ENCODE peak calls at places on chromosomes 3 and 15, in five cellular contexts. Z is right atrium auricular region, Y is left ventricle myocardium inferior, C is iPS DF 6.9, B is testis. P is an unnamed sample.
A peak's percentile ranks its signal among the peaks of the same experiment; 100 is the strongest.

GRCh38 chr15:64574220-64574994 is 114.0 kb downstream of the ZNF609 start:
- DNase-seq in Z (no peak), Y (no peak), C (no peak), B (no peak), P (no peak)

GRCh38 chr3:40242638-40243037 is 66.9 kb upstream of the EIF1B start:
- DNase-seq in Z (no peak), Y (no peak), C (no peak), B (no peak), P (no peak)

GRCh38 chr15:70741677-70742293 is 21.6 kb downstream of the UACA start:
- DNase-seq in Z (no peak), Y (no peak), C (no peak), B (no peak), P (no peak)

GRCh38 chr3:177220136-177220974 is 23.1 kb upstream of the TBL1XR1 start:
- DNase-seq in Z (no peak), Y (no peak), C (no peak), B (no peak), P (no peak)

GRCh38 chr3:34005886-34006285 is 207.5 kb downstream of the PDCD6IP start:
- DNase-seq in Z (no peak), Y (no peak), C (no peak), B (no peak), P (no peak)

GRCh38 chr3:170437696-170438407 is 19.2 kb downstream of the CLDN11 start:
- DNase-seq in Z (no peak), Y (no peak), C (no peak), B (no peak), P (no peak)

GRCh38 chr3:62529230-62529629 is 155.9 kb upstream of the FEZF2 start:
- DNase-seq in Z (no peak), Y (peak; percentile 34), C (peak; percentile 45), B (peak; percentile 47), P (peak; percentile 32)

GRCh38 chr15:62059818-62060115 is 480 bp downstream of the VPS13C start:
- DNase-seq in Z (no peak), Y (peak; percentile 49), C (no peak), B (peak; percentile 47), P (peak; percentile 64)

GRCh38 chr3:174462908-174463307 is 396.2 kb upstream of the NAALADL2 start:
- DNase-seq in Z (no peak), Y (no peak), C (no peak), B (no peak), P (no peak)

GRCh38 chr15:78203346-78204225 is 30.8 kb downstream of the ACSBG1 start:
- DNase-seq in Z (peak; percentile 58), Y (peak; percentile 61), C (no peak), B (peak; percentile 91), P (peak; percentile 43)

GRCh38 chr3:144809381-144809780 is 837.8 kb downstream of the DIPK2A start:
- DNase-seq in Z (no peak), Y (no peak), C (no peak), B (no peak), P (no peak)

GRCh38 chr3:159418571-159419526 is 569.8 kb upstream of the IL12A start:
- DNase-seq in Z (no peak), Y (no peak), C (no peak), B (no peak), P (no peak)

GRCh38 chr3:110955301-110955880 is 116.2 kb upstream of the NECTIN3 start:
- DNase-seq in Z (no peak), Y (no peak), C (no peak), B (no peak), P (no peak)

GRCh38 chr3:124562769-124563168 is 167.5 kb upstream of the UMPS start:
- DNase-seq in Z (no peak), Y (no peak), C (no peak), B (no peak), P (no peak)

GRCh38 chr15:76235186-76235826 is 76.0 kb downstream of the ETFA start:
- DNase-seq in Z (no peak), Y (no peak), C (no peak), B (no peak), P (no peak)

GRCh38 chr3:58082047-58082446 is 73.8 kb downstream of the FLNB start:
- DNase-seq in Z (no peak), Y (no peak), C (no peak), B (no peak), P (no peak)

GRCh38 chr15:37682304-37682703 is 252.1 kb upstream of the TMCO5A start:
- DNase-seq in Z (no peak), Y (no peak), C (peak; percentile 11), B (no peak), P (no peak)

GRCh38 chr15:21262851-21263400 is 177.4 kb downstream of the POTEB3 start:
- DNase-seq in Z (no peak), Y (no peak), C (no peak), B (peak; percentile 82), P (no peak)

GRCh38 chr3:185306847-185307246 is 53.0 kb upstream of the EHHADH start:
- DNase-seq in Z (no peak), Y (no peak), C (no peak), B (no peak), P (no peak)

GRCh38 chr3:42068303-42069088 is 22.7 kb upstream of the TRAK1 start:
- DNase-seq in Z (no peak), Y (no peak), C (no peak), B (no peak), P (no peak)

GRCh38 chr15:78638658-78639314 is 2.2 kb downstream of the CHRNB4 start:
- DNase-seq in Z (no peak), Y (no peak), C (peak; percentile 78), B (peak; percentile 79), P (peak; percentile 87)

GRCh38 chr3:48560648-48561018 is 2.9 kb downstream of the UCN2 start:
- DNase-seq in Z (no peak), Y (peak; percentile 53), C (no peak), B (peak; percentile 39), P (peak; percentile 49)

GRCh38 chr15:25248583-25249235 is 190.1 kb downstream of the UBE3A start:
- DNase-seq in Z (no peak), Y (peak; percentile 8), C (no peak), B (no peak), P (peak; percentile 1)

GRCh38 chr15:37142371-37142770 is 42.0 kb upstream of the MEIS2 start:
- DNase-seq in Z (no peak), Y (no peak), C (no peak), B (no peak), P (no peak)

GRCh38 chr3:29353807-29354206 is 72.9 kb downstream of the RBMS3 start:
- DNase-seq in Z (no peak), Y (no peak), C (no peak), B (no peak), P (no peak)

GRCh38 chr15:80607288-80607980 is 87.7 kb upstream of the ABHD17C start:
- DNase-seq in Z (peak; percentile 38), Y (no peak), C (no peak), B (peak; percentile 27), P (no peak)

GRCh38 chr3:160755776-160756304 is at the start of gene PPM1L:
- DNase-seq in Z (peak; percentile 68), Y (peak; percentile 68), C (no peak), B (no peak), P (peak; percentile 64)

GRCh38 chr3:64594129-64594528 is 93.7 kb downstream of the ADAMTS9 start:
- DNase-seq in Z (no peak), Y (peak; percentile 56), C (no peak), B (peak; percentile 68), P (no peak)

GRCh38 chr3:54426431-54426830 is 304.1 kb downstream of the CACNA2D3 start:
- DNase-seq in Z (no peak), Y (no peak), C (no peak), B (no peak), P (no peak)
- H3K4me1 ChIP-seq in Z (no peaks in the 10 kb centered on the region), Y (no peaks in the 10 kb centered on the region), C (peaks cover 1% of the 10 kb centered on the region), B (no peaks in the 10 kb centered on the region), P (no peaks in the 10 kb centered on the region)

GRCh38 chr3:123543950-123544349 is 40.9 kb downstream of the HACD2 start:
- DNase-seq in Z (no peak), Y (no peak), C (no peak), B (no peak), P (no peak)
- H3K4me3 ChIP-seq in Z (no peak overlapping the region), Y (no peak overlapping the region), C (no peak overlapping the region), B (no peak overlapping the region), P (no peak overlapping the region)

DNA sequence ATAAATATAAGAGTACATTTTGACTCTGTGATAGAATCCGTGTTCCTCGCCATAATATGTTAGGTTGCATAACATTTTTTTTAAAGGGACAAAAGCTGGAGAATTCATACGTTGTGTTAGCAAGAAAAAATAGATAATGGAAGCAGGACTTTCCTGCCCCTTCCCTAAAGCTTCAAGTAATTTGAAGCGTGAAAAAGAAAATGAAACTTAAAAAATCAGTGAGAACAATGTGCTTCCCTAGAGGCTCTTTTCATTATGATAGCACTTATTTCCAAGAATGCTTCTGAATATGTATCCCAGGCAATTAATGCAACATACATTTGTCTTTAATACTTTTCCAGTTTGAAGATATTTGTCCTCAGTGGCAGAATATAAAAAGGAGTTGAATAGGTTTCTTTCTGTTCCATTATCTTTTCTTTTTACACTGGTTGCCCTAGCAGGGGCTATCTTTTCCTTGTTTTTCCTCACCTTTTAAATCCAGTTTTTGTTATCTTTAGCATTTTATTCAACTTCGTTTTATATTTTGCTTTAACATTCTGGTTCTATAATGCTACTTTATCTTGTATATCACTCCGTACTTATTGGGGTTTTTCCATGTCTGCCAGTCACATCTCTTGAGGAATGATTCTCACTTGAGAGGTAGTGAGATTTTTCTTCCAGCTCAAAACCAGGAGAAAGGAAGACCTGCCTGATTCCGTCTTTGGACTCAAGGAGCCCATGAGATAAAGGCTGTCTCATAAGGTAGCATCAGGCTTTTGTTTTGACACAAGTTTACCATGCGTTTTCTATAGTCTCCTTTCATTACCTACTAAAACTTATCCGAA is 113.8 kb downstream of the MBNL1 start:
- DNase-seq in Z (no peak), Y (no peak), C (no peak), B (no peak), P (no peak)
- H3K4me1 ChIP-seq in Z (no peaks in the 10 kb centered on the region), Y (peaks cover 98% of the 10 kb centered on the region), C (no peaks in the 10 kb centered on the region), B (peaks cover 38% of the 10 kb centered on the region), P (peaks cover 14% of the 10 kb centered on the region)

DNA sequence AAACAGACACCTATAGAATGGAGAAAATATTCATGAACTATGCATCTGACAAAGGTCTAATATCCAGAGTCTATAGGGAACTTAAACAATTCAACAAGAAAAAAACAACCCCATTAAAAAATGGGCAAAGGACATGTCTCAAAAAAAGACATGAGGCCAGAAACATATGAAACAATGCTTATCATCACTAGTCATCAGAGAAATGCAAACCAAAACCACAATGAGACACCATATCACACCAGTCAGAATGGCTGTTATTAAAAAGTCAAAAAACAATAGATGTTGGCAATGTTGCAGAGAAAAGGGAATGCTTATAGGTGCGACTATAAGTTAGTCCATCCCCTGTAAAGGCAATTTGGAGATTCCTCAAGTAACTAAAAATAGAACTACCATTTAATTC is 11.4 kb upstream of the HDGFL3 start:
- DNase-seq in Z (no peak), Y (no peak), C (no peak), B (no peak), P (no peak)
- H3K4me3 ChIP-seq in Z (no peak overlapping the region), Y (no peak overlapping the region), C (no peak overlapping the region), B (no peak overlapping the region), P (no peak overlapping the region)

DNA sequence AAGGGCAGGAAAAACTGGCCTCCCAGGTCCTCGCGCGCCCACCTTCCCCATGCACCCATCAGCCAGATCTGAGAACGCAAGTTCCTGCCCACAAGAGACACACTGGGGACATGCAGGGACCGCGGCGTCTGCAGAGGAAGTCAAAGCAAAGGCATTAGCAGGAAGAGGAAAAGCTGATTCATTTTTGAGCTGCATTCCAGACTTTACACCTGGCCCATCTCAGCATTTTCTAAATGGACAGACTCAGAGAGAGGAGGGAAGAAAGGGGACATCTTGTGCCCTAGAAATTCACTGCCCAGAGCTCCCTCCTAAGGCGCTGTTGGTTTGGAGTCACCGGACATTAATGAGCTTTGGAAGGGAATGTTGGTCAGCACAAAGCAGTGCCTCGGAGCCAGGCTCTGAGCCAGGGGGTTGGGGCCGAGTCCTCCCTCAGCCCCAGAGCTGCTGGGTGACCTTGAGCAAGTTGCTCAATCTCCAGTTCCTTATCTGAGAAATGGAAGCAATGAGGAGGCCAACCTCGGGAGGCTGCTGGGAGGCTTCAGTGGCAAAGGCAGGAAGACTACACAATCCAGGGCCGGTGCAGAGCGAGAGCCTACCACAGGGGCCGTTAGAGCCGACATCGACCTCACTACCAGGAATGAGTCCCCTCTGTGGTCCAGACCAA is 150.5 kb upstream of the IQSEC1 start:
- DNase-seq in Z (peak; percentile 72), Y (peak; percentile 58), C (no peak), B (peak; percentile 88), P (peak; percentile 87)
- H3K4me1 ChIP-seq in Z (no peaks in the 10 kb centered on the region), Y (peaks cover 27% of the 10 kb centered on the region), C (peaks cover 3% of the 10 kb centered on the region), B (peaks cover 19% of the 10 kb centered on the region), P (peaks cover 8% of the 10 kb centered on the region)

P was measured in adrenal gland.